ENCODE peak calls at places on chromosomes 3 and 15, in five cellular contexts. S is GM12878, C is HepG2, L is SK-N-SH, B is K562. F is an unnamed sample.
A peak's percentile ranks its signal among the peaks of the same experiment; 100 is the strongest.

GRCh38 chr3:131174752-131175151 is 148.1 kb downstream of the NEK11 start:
- DNase-seq in S (peak; percentile 27), C (no peak), L (no peak), B (no peak), F (no peak)

GRCh38 chr3:55369491-55369890 is 117.6 kb downstream of the WNT5A start:
- DNase-seq in S (no peak), C (no peak), L (no peak), B (no peak), F (no peak)

GRCh38 chr3:69882560-69882959 is 117.0 kb upstream of the SAMMSON start:
- DNase-seq in S (no peak), C (no peak), L (no peak), B (no peak), F (no peak)

GRCh38 chr15:90405208-90405607 is 17.2 kb downstream of the IQGAP1 start:
- DNase-seq in S (no peak), C (no peak), L (no peak), B (no peak), F (no peak)

GRCh38 chr3:42749753-42750231 is 23.3 kb downstream of the CCDC13 start:
- DNase-seq in S (no peak), C (no peak), L (no peak), B (peak; percentile 60), F (no peak)

GRCh38 chr3:13896473-13897154 is 16.7 kb upstream of the WNT7A start:
- DNase-seq in S (peak; percentile 16), C (peak; percentile 70), L (peak; percentile 70), B (peak; percentile 69), F (peak; percentile 62)

GRCh38 chr15:53962646-53963561 is 15.3 kb upstream of the UNC13C start:
- DNase-seq in S (no peak), C (peak; percentile 23), L (peak; percentile 8), B (no peak), F (peak; percentile 10)

GRCh38 chr15:45637552-45638033 is 2.8 kb downstream of the SQOR start:
- DNase-seq in S (peak; percentile 85), C (peak; percentile 80), L (no peak), B (no peak), F (no peak)

GRCh38 chr15:61051570-61052031 is 177.5 kb downstream of the RORA start:
- DNase-seq in S (no peak), C (peak; percentile 24), L (peak; percentile 61), B (no peak), F (peak; percentile 20)

GRCh38 chr3:32147509-32147908 is 41.1 kb downstream of the GPD1L start:
- DNase-seq in S (no peak), C (no peak), L (no peak), B (no peak), F (no peak)

GRCh38 chr3:42101048-42101447 is 9.9 kb downstream of the TRAK1 start:
- DNase-seq in S (no peak), C (peak; percentile 51), L (no peak), B (no peak), F (no peak)

GRCh38 chr15:60471314-60471713 is 7.6 kb downstream of the ICE2 start:
- DNase-seq in S (no peak), C (no peak), L (peak; percentile 21), B (no peak), F (no peak)

GRCh38 chr3:125585595-125586223 is 9.6 kb downstream of the OSBPL11 start:
- DNase-seq in S (no peak), C (peak; percentile 56), L (peak; percentile 66), B (peak; percentile 60), F (peak; percentile 69)

GRCh38 chr3:190526787-190527767 is 13.2 kb downstream of the IL1RAP start:
- DNase-seq in S (no peak), C (peak; percentile 57), L (no peak), B (no peak), F (no peak)

GRCh38 chr3:114218006-114218405 is 19.4 kb downstream of the ZNF80 start:
- DNase-seq in S (no peak), C (no peak), L (no peak), B (no peak), F (no peak)

GRCh38 chr15:68380456-68380855 is 51.5 kb downstream of the ITGA11 start:
- DNase-seq in S (no peak), C (no peak), L (no peak), B (no peak), F (no peak)

GRCh38 chr15:43215961-43216360 is 4.9 kb downstream of the EPB42 start:
- DNase-seq in S (no peak), C (no peak), L (no peak), B (no peak), F (no peak)

GRCh38 chr15:96626936-96627577 is 296.6 kb downstream of the NR2F2 start:
- DNase-seq in S (no peak), C (no peak), L (no peak), B (no peak), F (no peak)

GRCh38 chr3:74267583-74268184 is 346.8 kb downstream of the CNTN3 start:
- DNase-seq in S (no peak), C (peak; percentile 40), L (peak; percentile 48), B (peak; percentile 31), F (peak; percentile 29)

GRCh38 chr15:50257924-50258323 is 7.6 kb downstream of the HDC start:
- DNase-seq in S (no peak), C (no peak), L (no peak), B (no peak), F (no peak)

GRCh38 chr15:61501815-61502214 is 272.7 kb upstream of the RORA start:
- DNase-seq in S (no peak), C (no peak), L (no peak), B (no peak), F (no peak)

GRCh38 chr3:52444860-52445793 is at the start of gene SEMA3G:
- DNase-seq in S (no peak), C (peak; percentile 76), L (peak; percentile 84), B (peak; percentile 71), F (peak; percentile 85)

GRCh38 chr15:79769933-79770332 is 126.9 kb downstream of the MTHFS start:
- DNase-seq in S (no peak), C (no peak), L (no peak), B (no peak), F (no peak)

GRCh38 chr3:149625795-149626194 is 32.0 kb downstream of the WWTR1 start:
- DNase-seq in S (no peak), C (no peak), L (no peak), B (no peak), F (no peak)

GRCh38 chr3:149393355-149394165 is 16.1 kb upstream of the TM4SF1 start:
- DNase-seq in S (peak; percentile 15), C (peak; percentile 81), L (peak; percentile 68), B (peak; percentile 40), F (peak; percentile 74)

GRCh38 chr3:46660543-46661523 is 32.6 kb downstream of the ALS2CL start:
- DNase-seq in S (no peak), C (no peak), L (peak; percentile 27), B (peak; percentile 6), F (no peak)

GRCh38 chr15:73346735-73347312 is 21.9 kb downstream of the HCN4 start:
- DNase-seq in S (no peak), C (peak; percentile 27), L (no peak), B (peak; percentile 73), F (peak; percentile 69)
- TF ChIP-seq FOXM1 in S (no peak), C (peak; percentile 56), L (no peak), B (no peak), F (no peak)

DNA sequence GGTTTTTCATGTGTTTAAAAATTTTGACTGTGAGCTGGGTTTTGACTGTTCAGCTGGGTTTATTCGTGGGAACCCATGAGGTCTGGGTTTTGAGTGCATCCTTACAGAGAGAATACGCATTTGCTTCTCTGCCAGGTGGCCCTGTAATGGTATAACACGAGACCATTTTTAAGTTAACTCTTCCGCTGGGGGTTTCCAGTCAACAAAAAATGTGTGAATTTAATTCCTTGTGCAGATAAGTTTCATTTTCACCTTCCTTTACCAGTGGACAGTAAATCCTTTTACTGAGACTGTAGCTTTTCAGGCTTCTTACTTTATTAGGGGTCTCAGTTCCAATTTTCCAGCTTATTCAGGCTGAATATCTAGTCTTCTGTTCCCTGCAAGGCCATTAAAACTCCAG is 149.6 kb downstream of the OPA1 start:
- DNase-seq in S (peak; percentile 40), C (no peak), L (no peak), B (no peak), F (no peak)
- TF ChIP-seq FOXM1 in S (peak; percentile 31), C (no peak), L (no peak), B (no peak), F (no peak)

GRCh38 chr3:152011812-152012735 is 138.6 kb downstream of the SUCNR1 start:
- DNase-seq in S (no peak), C (no peak), L (no peak), B (no peak), F (no peak)
- TF ChIP-seq FOXM1 in S (no peak), C (no peak), L (no peak), B (no peak), F (no peak)

GRCh38 chr15:100770781-100771584 is 108.6 kb upstream of the ALDH1A3 start:
- DNase-seq in S (no peak), C (no peak), L (peak; percentile 63), B (no peak), F (no peak)
- TF ChIP-seq FOXM1 in S (no peak), C (no peak), L (no peak), B (no peak), F (no peak)

DNA sequence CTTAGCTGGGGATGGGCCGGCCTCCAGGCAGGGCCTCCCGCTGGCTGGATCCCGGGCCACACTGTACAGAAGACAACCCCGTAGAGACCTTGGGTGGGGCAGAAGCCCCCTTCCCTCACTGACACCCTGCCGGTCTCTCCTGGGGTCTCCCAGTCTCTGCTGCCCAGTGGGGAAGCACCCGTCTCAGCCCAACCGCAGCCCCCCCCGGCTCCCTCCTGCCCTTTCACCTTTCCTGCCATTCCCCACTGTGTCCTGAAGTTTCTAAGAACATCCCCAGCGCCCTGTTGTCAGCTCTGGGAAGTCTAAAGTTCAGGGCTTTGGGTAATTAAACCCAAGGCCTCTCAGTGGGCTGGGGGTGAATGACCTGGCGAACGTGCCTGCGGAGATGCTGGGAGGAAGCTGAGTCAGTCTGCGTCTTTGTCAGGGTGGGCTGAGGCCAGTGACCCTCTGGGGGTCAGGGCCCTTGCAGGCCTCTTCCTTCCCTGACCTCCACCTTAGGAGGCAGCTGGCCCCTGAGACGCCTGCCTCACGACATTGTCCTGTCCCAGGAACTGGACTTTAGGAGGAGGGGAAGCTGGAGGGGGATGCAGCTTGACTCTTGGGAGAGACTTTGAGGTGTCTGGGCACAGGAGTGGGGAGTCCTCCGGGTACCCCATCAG is 1.4 kb upstream of the SLC51A start:
- DNase-seq in S (no peak), C (peak; percentile 75), L (no peak), B (no peak), F (no peak)
- TF ChIP-seq FOXM1 in S (no peak), C (no peak), L (no peak), B (no peak), F (no peak)

GRCh38 chr3:40309925-40310635 is 573 bp downstream of the EIF1B start:
- DNase-seq in S (no peak), C (peak; percentile 35), L (peak; percentile 80), B (peak; percentile 67), F (peak; percentile 37)

GRCh38 chr3:40309439-40309924 is at the start of gene EIF1B:
- DNase-seq in S (peak; percentile 87), C (peak; percentile 93), L (peak; percentile 96), B (peak; percentile 98), F (peak; percentile 95)

GRCh38 chr3:40313975-40314860 is 4.7 kb downstream of the EIF1B start:
- DNase-seq in S (no peak), C (peak; percentile 34), L (no peak), B (no peak), F (no peak)

GRCh38 chr3:40310690-40311089 is 1.2 kb downstream of the EIF1B start:
- DNase-seq in S (no peak), C (no peak), L (no peak), B (no peak), F (no peak)

GRCh38 chr3:40312661-40313226 is 3.2 kb downstream of the EIF1B start:
- DNase-seq in S (no peak), C (no peak), L (no peak), B (peak; percentile 50), F (no peak)
- TF ChIP-seq FOXM1 in S (no peak), C (no peak), L (no peak), B (no peak), F (no peak)

GRCh38 chr3:138949445-138950005 is 2.5 kb downstream of the FOXL2NB start:
- DNase-seq in S (no peak), C (no peak), L (peak; percentile 45), B (no peak), F (no peak)
- TF ChIP-seq FOXM1 in S (no peak), C (no peak), L (no peak), B (no peak), F (no peak)

F was measured in HEK293T.